ENCODE peak calls at places on chromosome 14, in nine cellular contexts. One of them, this sample, is unnamed.

GRCh38 chr14:33938131-33938949 is 12.5 kb downstream of the EGLN3 start:
- DNase-seq in WERI-Rb-1: no peak
- DNase-seq in body of pancreas: peak; percentile 89
- DNase-seq in hepatocyte: peak; percentile 62
- DNase-seq in progenitor cell of endocrine pancreas: no peak
- DNase-seq in astrocyte of the spinal cord: no peak
- DNase-seq in esophagus squamous epithelium: no peak
- DNase-seq in cardiac fibroblast: peak; percentile 77
- DNase-seq in endothelial cell: peak; percentile 41
- DNase-seq in this sample: no peak

GRCh38 chr14:95228240-95228639 is 70.9 kb upstream of the DICER1 start:
- DNase-seq in WERI-Rb-1: no peak
- DNase-seq in cardiac fibroblast: no peak
- DNase-seq in astrocyte of the spinal cord: no peak
- DNase-seq in progenitor cell of endocrine pancreas: no peak
- DNase-seq in body of pancreas: no peak
- DNase-seq in endothelial cell: no peak
- DNase-seq in hepatocyte: no peak
- DNase-seq in esophagus squamous epithelium: no peak
- DNase-seq in this sample: no peak

GRCh38 chr14:96362965-96363750 is at the start of the genes ATG2B and GSKIP:
- DNase-seq in body of pancreas: peak; percentile 96
- DNase-seq in esophagus squamous epithelium: peak; percentile 65
- DNase-seq in endothelial cell: peak; percentile 96
- DNase-seq in WERI-Rb-1: peak; percentile 95
- DNase-seq in hepatocyte: peak; percentile 97
- DNase-seq in astrocyte of the spinal cord: peak; percentile 90
- DNase-seq in cardiac fibroblast: peak; percentile 90
- DNase-seq in progenitor cell of endocrine pancreas: peak; percentile 95
- DNase-seq in this sample: peak; percentile 96

GRCh38 chr14:44785096-44785495 is 176.7 kb downstream of the KLHL28 start:
- DNase-seq in cardiac fibroblast: peak; percentile 39
- DNase-seq in esophagus squamous epithelium: no peak
- DNase-seq in progenitor cell of endocrine pancreas: no peak
- DNase-seq in hepatocyte: no peak
- DNase-seq in astrocyte of the spinal cord: no peak
- DNase-seq in WERI-Rb-1: no peak
- DNase-seq in endothelial cell: no peak
- DNase-seq in body of pancreas: no peak
- DNase-seq in this sample: no peak

GRCh38 chr14:23483216-23483854 is 13.8 kb downstream of the NGDN start:
- DNase-seq in esophagus squamous epithelium: no peak
- DNase-seq in cardiac fibroblast: peak; percentile 23
- DNase-seq in hepatocyte: peak; percentile 30
- DNase-seq in WERI-Rb-1: peak; percentile 85
- DNase-seq in body of pancreas: no peak
- DNase-seq in progenitor cell of endocrine pancreas: peak; percentile 12
- DNase-seq in endothelial cell: peak; percentile 57
- DNase-seq in astrocyte of the spinal cord: no peak
- DNase-seq in this sample: peak; percentile 47

GRCh38 chr14:56116128-56116900 is 1.9 kb upstream of the PELI2 start:
- DNase-seq in cardiac fibroblast: no peak
- DNase-seq in progenitor cell of endocrine pancreas: no peak
- DNase-seq in hepatocyte: no peak
- DNase-seq in esophagus squamous epithelium: no peak
- DNase-seq in astrocyte of the spinal cord: no peak
- DNase-seq in endothelial cell: no peak
- DNase-seq in body of pancreas: no peak
- DNase-seq in WERI-Rb-1: no peak
- DNase-seq in this sample: no peak

GRCh38 chr14:95961481-95961880 is 77.7 kb upstream of the C14orf132 start:
- DNase-seq in endothelial cell: no peak
- DNase-seq in body of pancreas: no peak
- DNase-seq in WERI-Rb-1: no peak
- DNase-seq in cardiac fibroblast: no peak
- DNase-seq in esophagus squamous epithelium: no peak
- DNase-seq in progenitor cell of endocrine pancreas: no peak
- DNase-seq in hepatocyte: no peak
- DNase-seq in astrocyte of the spinal cord: no peak
- DNase-seq in this sample: no peak

GRCh38 chr14:68124050-68124449 is 304.5 kb downstream of the RAD51B start:
- DNase-seq in hepatocyte: no peak
- DNase-seq in astrocyte of the spinal cord: no peak
- DNase-seq in WERI-Rb-1: no peak
- DNase-seq in body of pancreas: no peak
- DNase-seq in cardiac fibroblast: no peak
- DNase-seq in esophagus squamous epithelium: no peak
- DNase-seq in progenitor cell of endocrine pancreas: no peak
- DNase-seq in endothelial cell: no peak
- DNase-seq in this sample: no peak

GRCh38 chr14:24986206-24986893 is 63.6 kb downstream of the STXBP6 start:
- DNase-seq in endothelial cell: no peak
- DNase-seq in hepatocyte: no peak
- DNase-seq in progenitor cell of endocrine pancreas: no peak
- DNase-seq in body of pancreas: no peak
- DNase-seq in cardiac fibroblast: no peak
- DNase-seq in esophagus squamous epithelium: no peak
- DNase-seq in astrocyte of the spinal cord: peak; percentile 22
- DNase-seq in WERI-Rb-1: no peak
- DNase-seq in this sample: no peak

GRCh38 chr14:71488703-71489141 is 443.5 kb upstream of the RGS6 start:
- DNase-seq in progenitor cell of endocrine pancreas: no peak
- DNase-seq in body of pancreas: no peak
- DNase-seq in cardiac fibroblast: peak; percentile 71
- DNase-seq in hepatocyte: no peak
- DNase-seq in esophagus squamous epithelium: no peak
- DNase-seq in astrocyte of the spinal cord: peak; percentile 86
- DNase-seq in WERI-Rb-1: no peak
- DNase-seq in endothelial cell: no peak
- DNase-seq in this sample: no peak

GRCh38 chr14:41830679-41831078 is 224.0 kb downstream of the LRFN5 start:
- DNase-seq in endothelial cell: no peak
- DNase-seq in esophagus squamous epithelium: no peak
- DNase-seq in cardiac fibroblast: peak; percentile 63
- DNase-seq in WERI-Rb-1: no peak
- DNase-seq in astrocyte of the spinal cord: peak; percentile 56
- DNase-seq in hepatocyte: peak; percentile 22
- DNase-seq in progenitor cell of endocrine pancreas: no peak
- DNase-seq in body of pancreas: peak; percentile 4
- DNase-seq in this sample: no peak

GRCh38 chr14:94540031-94540794 is 21.0 kb upstream of the SERPINA4 start:
- DNase-seq in body of pancreas: peak; percentile 39
- DNase-seq in cardiac fibroblast: peak; percentile 77
- DNase-seq in endothelial cell: peak; percentile 22
- DNase-seq in astrocyte of the spinal cord: peak; percentile 58
- DNase-seq in progenitor cell of endocrine pancreas: no peak
- DNase-seq in hepatocyte: no peak
- DNase-seq in esophagus squamous epithelium: no peak
- DNase-seq in WERI-Rb-1: peak; percentile 23
- DNase-seq in this sample: no peak

GRCh38 chr14:95218006-95218405 is 60.7 kb upstream of the DICER1 start:
- DNase-seq in WERI-Rb-1: no peak
- DNase-seq in body of pancreas: no peak
- DNase-seq in esophagus squamous epithelium: no peak
- DNase-seq in astrocyte of the spinal cord: no peak
- DNase-seq in progenitor cell of endocrine pancreas: no peak
- DNase-seq in hepatocyte: no peak
- DNase-seq in endothelial cell: no peak
- DNase-seq in cardiac fibroblast: no peak
- DNase-seq in this sample: no peak

GRCh38 chr14:38210587-38211257 is 3.0 kb downstream of the SSTR1 start:
- DNase-seq in body of pancreas: peak; percentile 33
- DNase-seq in hepatocyte: peak; percentile 71
- DNase-seq in WERI-Rb-1: no peak
- DNase-seq in astrocyte of the spinal cord: peak; percentile 47
- DNase-seq in progenitor cell of endocrine pancreas: peak; percentile 33
- DNase-seq in cardiac fibroblast: peak; percentile 69
- DNase-seq in esophagus squamous epithelium: no peak
- DNase-seq in endothelial cell: peak; percentile 58
- DNase-seq in this sample: peak; percentile 18

GRCh38 chr14:55389330-55389729 is 22.3 kb downstream of the ATG14 start:
- DNase-seq in hepatocyte: no peak
- DNase-seq in astrocyte of the spinal cord: peak; percentile 80
- DNase-seq in cardiac fibroblast: no peak
- DNase-seq in endothelial cell: no peak
- DNase-seq in esophagus squamous epithelium: no peak
- DNase-seq in progenitor cell of endocrine pancreas: no peak
- DNase-seq in body of pancreas: no peak
- DNase-seq in WERI-Rb-1: no peak
- DNase-seq in this sample: no peak

GRCh38 chr14:69901113-69901951 is 22.1 kb downstream of the SMOC1 start:
- DNase-seq in progenitor cell of endocrine pancreas: no peak
- DNase-seq in body of pancreas: no peak
- DNase-seq in astrocyte of the spinal cord: no peak
- DNase-seq in cardiac fibroblast: peak; percentile 74
- DNase-seq in WERI-Rb-1: no peak
- DNase-seq in hepatocyte: no peak
- DNase-seq in endothelial cell: no peak
- DNase-seq in esophagus squamous epithelium: no peak
- DNase-seq in this sample: no peak

GRCh38 chr14:60101801-60102200 is 10.1 kb downstream of the PCNX4 start:
- DNase-seq in WERI-Rb-1: no peak
- DNase-seq in hepatocyte: no peak
- DNase-seq in body of pancreas: no peak
- DNase-seq in esophagus squamous epithelium: no peak
- DNase-seq in progenitor cell of endocrine pancreas: no peak
- DNase-seq in cardiac fibroblast: no peak
- DNase-seq in astrocyte of the spinal cord: no peak
- DNase-seq in endothelial cell: no peak
- DNase-seq in this sample: no peak

GRCh38 chr14:103136388-103137271 is 13.4 kb downstream of the TNFAIP2 start:
- DNase-seq in WERI-Rb-1: peak; percentile 59
- DNase-seq in cardiac fibroblast: peak; percentile 61
- DNase-seq in astrocyte of the spinal cord: peak; percentile 46
- DNase-seq in hepatocyte: peak; percentile 85
- DNase-seq in progenitor cell of endocrine pancreas: no peak
- DNase-seq in esophagus squamous epithelium: no peak
- DNase-seq in endothelial cell: no peak
- DNase-seq in body of pancreas: no peak
- DNase-seq in this sample: no peak
- TF ChIP-seq CTCF in WERI-Rb-1: no peak
- TF ChIP-seq CTCF in cardiac fibroblast: no peak
- TF ChIP-seq CTCF in astrocyte of the spinal cord: peak; percentile 11
- TF ChIP-seq CTCF in hepatocyte: no peak
- TF ChIP-seq CTCF in progenitor cell of endocrine pancreas: no peak
- TF ChIP-seq CTCF in esophagus squamous epithelium: no peak
- TF ChIP-seq CTCF in endothelial cell: no peak
- TF ChIP-seq CTCF in body of pancreas: no peak
- TF ChIP-seq CTCF in this sample: no peak

GRCh38 chr14:51738754-51739153 is 87.0 kb downstream of the FRMD6 start:
- DNase-seq in esophagus squamous epithelium: no peak
- DNase-seq in astrocyte of the spinal cord: no peak
- DNase-seq in WERI-Rb-1: peak; percentile 51
- DNase-seq in hepatocyte: no peak
- DNase-seq in body of pancreas: no peak
- DNase-seq in progenitor cell of endocrine pancreas: no peak
- DNase-seq in cardiac fibroblast: no peak
- DNase-seq in endothelial cell: peak; percentile 7
- DNase-seq in this sample: no peak
- TF ChIP-seq CTCF in esophagus squamous epithelium: no peak
- TF ChIP-seq CTCF in astrocyte of the spinal cord: no peak
- TF ChIP-seq CTCF in WERI-Rb-1: no peak
- TF ChIP-seq CTCF in hepatocyte: no peak
- TF ChIP-seq CTCF in body of pancreas: no peak
- TF ChIP-seq CTCF in progenitor cell of endocrine pancreas: peak; percentile 5
- TF ChIP-seq CTCF in cardiac fibroblast: no peak
- TF ChIP-seq CTCF in endothelial cell: no peak
- TF ChIP-seq CTCF in this sample: no peak

DNA sequence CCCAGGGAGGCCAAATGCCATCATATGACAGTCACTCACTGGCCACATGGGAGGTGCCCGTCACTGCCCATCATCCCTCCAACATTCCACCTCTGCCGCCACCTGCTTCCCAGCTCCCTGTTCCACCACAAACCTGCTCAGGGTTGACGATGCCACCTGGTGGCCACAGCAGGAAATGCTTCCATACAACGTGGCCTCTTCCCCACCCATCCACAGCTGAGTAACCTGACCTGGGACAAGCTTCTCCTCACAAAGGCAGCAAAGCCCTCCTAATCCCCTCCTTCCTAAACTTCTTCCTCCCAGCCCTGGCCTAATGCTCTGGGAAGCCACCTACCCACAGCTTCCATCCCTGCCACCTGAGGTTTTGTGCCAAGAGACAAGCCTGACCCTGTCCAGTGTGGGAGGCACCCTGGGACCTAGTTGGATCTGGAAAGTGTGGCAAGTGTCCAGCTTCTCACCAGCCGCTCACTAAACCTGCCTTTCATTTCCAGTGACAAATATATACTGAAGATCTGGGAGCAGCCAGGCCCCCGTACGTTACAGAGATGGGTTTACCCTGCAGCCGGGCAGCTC is 4.3 kb downstream of the DEGS2 start:
- DNase-seq in cardiac fibroblast: no peak
- DNase-seq in progenitor cell of endocrine pancreas: peak; percentile 26
- DNase-seq in astrocyte of the spinal cord: no peak
- DNase-seq in WERI-Rb-1: peak; percentile 84
- DNase-seq in body of pancreas: no peak
- DNase-seq in endothelial cell: peak; percentile 53
- DNase-seq in esophagus squamous epithelium: no peak
- DNase-seq in hepatocyte: peak; percentile 56
- DNase-seq in this sample: no peak
- TF ChIP-seq CTCF in cardiac fibroblast: peak; percentile 72
- TF ChIP-seq CTCF in progenitor cell of endocrine pancreas: peak; percentile 64
- TF ChIP-seq CTCF in astrocyte of the spinal cord: peak; percentile 62
- TF ChIP-seq CTCF in WERI-Rb-1: peak; percentile 89
- TF ChIP-seq CTCF in body of pancreas: no peak
- TF ChIP-seq CTCF in endothelial cell: peak; percentile 82
- TF ChIP-seq CTCF in esophagus squamous epithelium: peak; percentile 57
- TF ChIP-seq CTCF in hepatocyte: peak; percentile 54
- TF ChIP-seq CTCF in this sample: peak; percentile 39

DNA sequence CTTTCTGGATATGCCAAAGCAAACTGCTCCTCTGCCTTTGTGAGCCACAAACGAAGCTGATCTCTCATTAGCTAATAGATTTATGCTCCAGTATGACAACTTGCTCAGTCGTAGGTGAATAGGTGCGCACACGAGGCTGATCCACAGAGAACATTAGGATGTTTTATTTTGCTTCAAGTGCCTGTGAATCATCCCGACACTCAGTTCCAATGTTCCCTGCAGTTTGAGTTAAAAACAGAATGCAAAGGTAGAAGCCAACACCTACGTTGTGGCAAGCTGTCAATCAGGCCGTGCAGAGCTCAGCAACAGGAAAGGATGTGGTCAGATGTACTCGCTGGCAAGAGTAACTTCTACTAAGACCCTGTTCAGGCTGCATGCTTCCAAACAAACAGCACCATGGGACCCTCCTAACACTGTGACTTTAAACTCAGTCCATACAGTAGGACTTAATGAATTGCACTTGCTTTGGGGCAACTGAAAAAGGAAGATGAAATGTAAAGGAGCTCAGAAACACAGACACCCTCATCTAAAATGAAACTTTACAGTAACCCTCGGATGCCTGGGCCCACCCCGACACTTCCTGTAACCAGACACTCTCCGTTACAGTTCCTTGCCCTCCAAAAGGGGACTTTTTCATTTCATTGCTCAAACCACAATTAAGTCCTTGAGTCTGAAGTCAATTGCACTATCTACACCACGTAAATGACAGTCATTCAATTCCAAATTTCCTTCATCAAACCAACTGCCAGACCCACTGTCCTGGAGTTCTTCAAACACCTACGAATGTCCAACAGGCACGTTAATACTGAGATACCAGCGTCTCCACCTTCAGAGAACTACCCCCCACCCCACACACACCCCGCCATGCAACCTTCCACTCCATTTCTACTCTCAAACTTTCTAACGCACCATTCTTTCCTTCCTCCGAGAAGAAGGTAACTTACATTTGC is 1.6 kb downstream of the CCDC88C start:
- DNase-seq in astrocyte of the spinal cord: no peak
- DNase-seq in hepatocyte: no peak
- DNase-seq in endothelial cell: no peak
- DNase-seq in esophagus squamous epithelium: peak; percentile 13
- DNase-seq in progenitor cell of endocrine pancreas: no peak
- DNase-seq in body of pancreas: peak; percentile 26
- DNase-seq in cardiac fibroblast: no peak
- DNase-seq in WERI-Rb-1: no peak
- DNase-seq in this sample: peak; percentile 82
- TF ChIP-seq CTCF in astrocyte of the spinal cord: no peak
- TF ChIP-seq CTCF in hepatocyte: no peak
- TF ChIP-seq CTCF in endothelial cell: no peak
- TF ChIP-seq CTCF in esophagus squamous epithelium: no peak
- TF ChIP-seq CTCF in progenitor cell of endocrine pancreas: no peak
- TF ChIP-seq CTCF in body of pancreas: no peak
- TF ChIP-seq CTCF in cardiac fibroblast: no peak
- TF ChIP-seq CTCF in WERI-Rb-1: no peak
- TF ChIP-seq CTCF in this sample: no peak